ENCODE peak calls at places on chromosome 18, in nine cellular contexts. K is cerebellum; G is sciatic nerve; I is retina; F is HL-60; V is GM23248; P is AML-193; W is hippocampal formation; D is stimulated activated CD4-positive, alpha-beta T cell treated with anti-CD3 and anti-CD28 coated beads, Interleukin-1b, Interleukin-23, amount 100 ng/mL, for 1 hour. Y is an unnamed sample.

GRCh38 chr18:36440614-36441013 is 143.1 kb downstream of the FHOD3 start:
- DNase-seq in G (no peak), W (no peak), V (peak), K (no peak), I (no peak), F (no peak), D (no peak), P (no peak), Y (no peak)

GRCh38 chr18:25289040-25289631 is 62.8 kb downstream of the ZNF521 start:
- DNase-seq in I (peak), P (no peak), K (no peak), V (peak), W (no peak), G (no peak), F (no peak), D (no peak), Y (peak)

GRCh38 chr18:51195602-51196115 is 1.8 kb downstream of the MEX3C start:
- DNase-seq in F (peak), K (peak), D (no peak), V (peak), G (no peak), W (peak), I (peak), P (peak), Y (peak)

GRCh38 chr18:43665239-43665788 is 388.0 kb upstream of the SYT4 start:
- DNase-seq in V (peak), P (no peak), G (no peak), W (no peak), I (no peak), D (no peak), F (no peak), K (no peak), Y (peak)

GRCh38 chr18:417495-417894 is 83.0 kb downstream of the COLEC12 start:
- DNase-seq in D (no peak), P (no peak), F (no peak), I (no peak), G (no peak), K (no peak), V (no peak), W (no peak), Y (no peak)

GRCh38 chr18:8943900-8944870 is 158.3 kb upstream of the NDUFV2 start:
- DNase-seq in P (no peak), G (no peak), I (no peak), D (no peak), K (no peak), F (no peak), W (no peak), V (peak), Y (peak)

GRCh38 chr18:56645415-56646016 is 5.6 kb upstream of the WDR7 start:
- DNase-seq in V (peak), D (no peak), I (no peak), W (peak), K (no peak), F (peak), G (no peak), P (no peak), Y (no peak)

GRCh38 chr18:48848641-48849143 is 102.1 kb downstream of the SMAD7 start:
- DNase-seq in P (no peak), F (no peak), W (no peak), D (no peak), V (no peak), I (no peak), K (no peak), G (no peak), Y (no peak)

GRCh38 chr18:55384551-55385275 is 203.3 kb downstream of the TCF4 start:
- DNase-seq in K (no peak), G (no peak), V (peak), F (peak), I (no peak), W (no peak), P (peak), D (no peak), Y (no peak)

GRCh38 chr18:76528477-76529432 is 33.7 kb upstream of the ZNF516 start:
- DNase-seq in V (peak), P (peak), F (peak), D (no peak), W (no peak), K (no peak), I (peak), G (no peak), Y (no peak)

GRCh38 chr18:9619545-9619944 is 5.2 kb upstream of the PPP4R1 start:
- DNase-seq in G (no peak), W (no peak), I (no peak), P (no peak), K (no peak), F (no peak), V (peak), D (no peak), Y (no peak)

GRCh38 chr18:27605107-27605834 is 420.2 kb upstream of the CHST9 start:
- DNase-seq in G (peak), W (peak), I (peak), K (peak), P (peak), V (peak), D (no peak), F (peak), Y (peak)

GRCh38 chr18:72697706-72698105 is 153.6 kb upstream of the CBLN2 start:
- DNase-seq in D (no peak), G (no peak), V (no peak), K (no peak), F (no peak), P (no peak), I (no peak), W (no peak), Y (no peak)

GRCh38 chr18:68660355-68661183 is 54.3 kb downstream of the TMX3 start:
- DNase-seq in D (no peak), P (peak), I (peak), V (peak), G (no peak), W (peak), F (no peak), K (peak), Y (peak)

GRCh38 chr18:35478520-35479435 is 19.0 kb downstream of the INO80C start:
- DNase-seq in K (peak), F (no peak), V (peak), W (peak), D (no peak), P (no peak), G (no peak), I (no peak), Y (peak)

GRCh38 chr18:48952287-48953095 is 1.7 kb upstream of the SMAD7 start:
- DNase-seq in K (peak), F (peak), I (peak), D (no peak), V (peak), P (peak), G (peak), W (peak), Y (no peak)

GRCh38 chr18:62944454-62944853 is 229.1 kb downstream of the PHLPP1 start:
- DNase-seq in G (no peak), W (no peak), D (no peak), V (no peak), I (no peak), K (no peak), P (no peak), F (no peak), Y (no peak)

GRCh38 chr18:42107287-42108045 is 152.4 kb downstream of the PIK3C3 start:
- DNase-seq in V (no peak), I (peak), K (peak), G (no peak), F (no peak), D (no peak), P (no peak), W (no peak), Y (no peak)

GRCh38 chr18:10839401-10839800 is 310.0 kb downstream of the PIEZO2 start:
- DNase-seq in P (no peak), K (no peak), V (no peak), D (no peak), I (no peak), W (no peak), G (no peak), F (no peak), Y (no peak)

GRCh38 chr18:1585881-1586488 is 681.3 kb downstream of the ADCYAP1 start:
- DNase-seq in V (peak), P (peak), W (peak), D (no peak), G (no peak), K (peak), F (peak), I (peak), Y (peak)

GRCh38 chr18:35029770-35030169 is 11.4 kb upstream of the MAPRE2 start:
- DNase-seq in G (no peak), V (peak), W (no peak), I (no peak), D (no peak), P (peak), F (no peak), K (no peak), Y (no peak)

GRCh38 chr18:57845468-57846103 is 42.5 kb upstream of the ATP8B1 start:
- DNase-seq in D (no peak), K (no peak), F (no peak), P (no peak), V (no peak), G (no peak), I (no peak), W (no peak), Y (no peak)

GRCh38 chr18:43271593-43272432 is 5.5 kb downstream of the SYT4 start:
- DNase-seq in V (peak), I (no peak), D (no peak), K (no peak), G (no peak), W (peak), P (peak), F (peak), Y (peak)

GRCh38 chr18:24539866-24540604 is 79.6 kb downstream of the HRH4 start:
- DNase-seq in F (no peak), P (no peak), V (no peak), W (peak), D (no peak), K (no peak), G (no peak), I (no peak), Y (no peak)

GRCh38 chr18:36358141-36358540 is 60.6 kb downstream of the FHOD3 start:
- DNase-seq in G (no peak), W (no peak), K (no peak), P (no peak), I (no peak), F (no peak), V (no peak), D (no peak), Y (no peak)

GRCh38 chr18:25230658-25231326 is 121.2 kb downstream of the ZNF521 start:
- DNase-seq in D (no peak), P (no peak), V (peak), F (no peak), W (peak), K (peak), G (peak), I (no peak), Y (peak)

GRCh38 chr18:58785171-58785805 is 79.4 kb upstream of the ZNF532 start:
- DNase-seq in F (no peak), V (peak), G (no peak), I (peak), W (no peak), D (no peak), K (no peak), P (no peak), Y (no peak)

GRCh38 chr18:13418013-13418710 is 199.6 kb downstream of the LDLRAD4 start:
- DNase-seq in I (no peak), V (no peak), K (no peak), F (no peak), D (no peak), G (no peak), P (no peak), W (no peak), Y (no peak)